ENCODE peak calls at places on chromosomes 7 and 10, in ten cellular contexts. D is osteoblast, S is prostate gland, Z is GM19239, P is pancreas, T is OCI-LY7, B is AML-193, H is smooth muscle cell of the brain vasculature, M is brain microvascular endothelial cell, K is HepG2. R is an unnamed sample.

GRCh38 chr7:148503900-148504487 is 86.6 kb upstream of the C7orf33 start:
- DNase-seq in D (peak), S (no peak), Z (no peak), P (no peak), T (peak), B (peak), H (peak), M (no peak), K (no peak), R (no peak)

GRCh38 chr10:125343118-125343752 is 182.9 kb upstream of the CTBP2 start:
- DNase-seq in D (no peak), S (no peak), Z (no peak), P (no peak), T (peak), B (no peak), H (no peak), M (peak), K (peak), R (no peak)

GRCh38 chr10:88932539-88933256 is 19.9 kb downstream of the ACTA2 start:
- DNase-seq in D (peak), S (peak), Z (peak), P (peak), T (peak), B (peak), H (peak), M (peak), K (peak), R (no peak)

GRCh38 chr7:75842836-75843446 is 29.3 kb upstream of the CCL24 start:
- DNase-seq in D (peak), S (peak), Z (peak), P (no peak), T (peak), B (peak), H (peak), M (peak), K (peak), R (peak)

GRCh38 chr10:71756441-71757191 is 16.7 kb downstream of the VSIR start:
- DNase-seq in D (peak), S (no peak), Z (no peak), P (no peak), T (no peak), B (no peak), H (no peak), M (no peak), K (no peak), R (no peak)

GRCh38 chr10:108852211-108852610 is 1071.1 kb downstream of the XPNPEP1 start:
- DNase-seq in D (no peak), S (no peak), Z (peak), P (no peak), T (no peak), B (no peak), H (no peak), M (no peak), K (no peak), R (no peak)

GRCh38 chr10:33927347-33927746 is 592.9 kb upstream of the NRP1 start:
- DNase-seq in D (no peak), S (no peak), Z (no peak), P (no peak), T (no peak), B (no peak), H (no peak), M (peak), K (no peak), R (no peak)

GRCh38 chr7:27155816-27156507 is 513 bp downstream of the HOXA7 start:
- DNase-seq in D (peak), S (no peak), Z (no peak), P (peak), T (peak), B (no peak), H (no peak), M (no peak), K (no peak), R (no peak)

GRCh38 chr10:75556320-75556719 is 124.9 kb downstream of the LRMDA start:
- DNase-seq in D (no peak), S (no peak), Z (no peak), P (no peak), T (no peak), B (no peak), H (no peak), M (no peak), K (no peak), R (no peak)

GRCh38 chr7:115087437-115087836 is 165.5 kb downstream of the MDFIC start:
- DNase-seq in D (no peak), S (no peak), Z (no peak), P (peak), T (no peak), B (no peak), H (peak), M (peak), K (peak), R (peak)

GRCh38 chr10:89235073-89235798 is 16.3 kb downstream of the LIPA start:
- DNase-seq in D (peak), S (no peak), Z (no peak), P (no peak), T (no peak), B (no peak), H (no peak), M (no peak), K (no peak), R (no peak)

GRCh38 chr7:84674236-84674913 is 479.8 kb upstream of the SEMA3A start:
- DNase-seq in D (peak), S (no peak), Z (no peak), P (no peak), T (no peak), B (no peak), H (no peak), M (no peak), K (no peak), R (no peak)

GRCh38 chr7:45874408-45875131 is 1.7 kb upstream of the CCDC201 start:
- DNase-seq in D (peak), S (no peak), Z (no peak), P (no peak), T (no peak), B (no peak), H (no peak), M (peak), K (peak), R (no peak)

GRCh38 chr7:106047146-106047545 is 65.0 kb downstream of the SYPL1 start:
- DNase-seq in D (no peak), S (no peak), Z (no peak), P (no peak), T (no peak), B (no peak), H (no peak), M (no peak), K (no peak), R (no peak)

GRCh38 chr10:24988831-24989769 is 26.9 kb downstream of the ENKUR start:
- DNase-seq in D (peak), S (no peak), Z (no peak), P (no peak), T (no peak), B (no peak), H (no peak), M (no peak), K (no peak), R (no peak)

GRCh38 chr10:119449760-119450461 is 92.6 kb downstream of the RGS10 start:
- DNase-seq in D (peak), S (no peak), Z (no peak), P (no peak), T (peak), B (no peak), H (peak), M (peak), K (no peak), R (peak)

GRCh38 chr7:77442631-77443420 is 26.7 kb upstream of the GSAP start:
- DNase-seq in D (no peak), S (no peak), Z (no peak), P (no peak), T (no peak), B (no peak), H (no peak), M (peak), K (no peak), R (no peak)

GRCh38 chr7:149477494-149478443 is 16.9 kb upstream of the ZNF777 start:
- DNase-seq in D (peak), S (no peak), Z (no peak), P (no peak), T (no peak), B (no peak), H (no peak), M (no peak), K (no peak), R (no peak)

GRCh38 chr10:20233423-20233822 is 417.2 kb downstream of the PLXDC2 start:
- DNase-seq in D (no peak), S (no peak), Z (no peak), P (no peak), T (no peak), B (no peak), H (no peak), M (no peak), K (no peak), R (no peak)

GRCh38 chr10:76074659-76075058 is 643.2 kb downstream of the LRMDA start:
- DNase-seq in D (no peak), S (no peak), Z (no peak), P (no peak), T (no peak), B (no peak), H (no peak), M (no peak), K (no peak), R (no peak)

GRCh38 chr7:26658080-26658697 is 206.2 kb downstream of the SKAP2 start:
- DNase-seq in D (no peak), S (no peak), Z (no peak), P (no peak), T (no peak), B (no peak), H (no peak), M (no peak), K (no peak), R (no peak)

GRCh38 chr7:28698744-28699291 is 259.3 kb downstream of the TRIL start:
- DNase-seq in D (no peak), S (no peak), Z (no peak), P (no peak), T (no peak), B (no peak), H (no peak), M (no peak), K (no peak), R (no peak)

GRCh38 chr10:133143546-133143945 is 16.5 kb upstream of the KNDC1 start:
- DNase-seq in D (no peak), S (no peak), Z (no peak), P (no peak), T (no peak), B (no peak), H (no peak), M (no peak), K (no peak), R (no peak)

GRCh38 chr10:34273340-34273739 is 541.8 kb downstream of the PARD3 start:
- DNase-seq in D (no peak), S (no peak), Z (no peak), P (no peak), T (no peak), B (no peak), H (no peak), M (no peak), K (no peak), R (no peak)

GRCh38 chr10:103545771-103546281 is 52.3 kb downstream of the NEURL1 start:
- DNase-seq in D (no peak), S (no peak), Z (no peak), P (peak), T (peak), B (no peak), H (no peak), M (no peak), K (no peak), R (no peak)

GRCh38 chr7:133345690-133346421 is 93.0 kb downstream of the EXOC4 start:
- DNase-seq in D (no peak), S (no peak), Z (no peak), P (no peak), T (no peak), B (no peak), H (no peak), M (no peak), K (no peak), R (no peak)

GRCh38 chr10:95742529-95742884 is 13.5 kb upstream of the ENTPD1 start:
- DNase-seq in D (no peak), S (peak), Z (no peak), P (peak), T (no peak), B (no peak), H (no peak), M (peak), K (peak), R (peak)

GRCh38 chr7:98168181-98168903 is 42.9 kb upstream of the BHLHA15 start:
- DNase-seq in D (peak), S (peak), Z (peak), P (peak), T (peak), B (peak), H (peak), M (peak), K (peak), R (no peak)

GRCh38 chr10:6543431-6544005 is 36.6 kb downstream of the PRKCQ start:
- DNase-seq in D (no peak), S (no peak), Z (peak), P (no peak), T (peak), B (no peak), H (no peak), M (no peak), K (no peak), R (no peak)

GRCh38 chr7:128872394-128872824 is 9.8 kb downstream of the ATP6V1F start:
- DNase-seq in D (no peak), S (no peak), Z (no peak), P (no peak), T (no peak), B (no peak), H (no peak), M (no peak), K (no peak), R (no peak)

GRCh38 chr10:7701158-7701742 is 1.9 kb upstream of the ITIH2 start:
- DNase-seq in D (no peak), S (no peak), Z (no peak), P (no peak), T (no peak), B (no peak), H (no peak), M (no peak), K (no peak), R (no peak)

GRCh38 chr7:124411796-124412195 is 353.8 kb downstream of the GPR37 start:
- DNase-seq in D (no peak), S (no peak), Z (no peak), P (no peak), T (no peak), B (no peak), H (no peak), M (no peak), K (no peak), R (no peak)

GRCh38 chr7:1271046-1271445 is 38.4 kb downstream of the UNCX start:
- DNase-seq in D (no peak), S (no peak), Z (no peak), P (no peak), T (no peak), B (no peak), H (no peak), M (no peak), K (no peak), R (no peak)

GRCh38 chr10:129894721-129895120 is 69.4 kb downstream of the EBF3 start:
- DNase-seq in D (peak), S (no peak), Z (no peak), P (no peak), T (no peak), B (no peak), H (no peak), M (no peak), K (no peak), R (no peak)

GRCh38 chr10:71243756-71244637 is 31.6 kb downstream of the UNC5B start:
- DNase-seq in D (peak), S (no peak), Z (no peak), P (no peak), T (no peak), B (peak), H (no peak), M (no peak), K (no peak), R (no peak)

R was measured in brain pericyte.